ENCODE peak calls at places on chromosomes 1 and 21, in four cellular contexts. H is hepatocyte, K is gastrocnemius medialis, E is heart left ventricle. M is an unnamed sample.

GRCh38 chr1:156176610-156177210 is 17.2 kb upstream of the SLC25A44 start:
- DNase-seq in H (no peak), K (no peak), E (no peak), M (no peak)

GRCh38 chr1:236728752-236729151 is 42.5 kb downstream of the ACTN2 start:
- DNase-seq in H (no peak), K (no peak), E (no peak), M (no peak)

GRCh38 chr1:202106340-202107284 is 16.1 kb upstream of the GPR37L1 start:
- DNase-seq in H (peak), K (no peak), E (no peak), M (no peak)

GRCh38 chr1:235714205-235714897 is 64.8 kb upstream of the GNG4 start:
- DNase-seq in H (no peak), K (no peak), E (no peak), M (no peak)

GRCh38 chr1:208239518-208240381 is 4.4 kb downstream of the PLXNA2 start:
- DNase-seq in H (peak), K (no peak), E (no peak), M (no peak)

GRCh38 chr1:162110910-162111309 is 41.4 kb downstream of the NOS1AP start:
- DNase-seq in H (no peak), K (no peak), E (no peak), M (no peak)

GRCh38 chr1:174883361-174883760 is 116.4 kb upstream of the CACYBP start:
- DNase-seq in H (peak), K (no peak), E (no peak), M (peak)

GRCh38 chr21:38766987-38767722 is 38.6 kb upstream of the ETS2 start:
- DNase-seq in H (no peak), K (no peak), E (no peak), M (no peak)

GRCh38 chr1:154019940-154020339 is 29.4 kb downstream of the RPS27 start:
- DNase-seq in H (no peak), K (no peak), E (no peak), M (no peak)

GRCh38 chr1:174165471-174166137 is 6.3 kb downstream of the RABGAP1L start:
- DNase-seq in H (no peak), K (peak), E (no peak), M (no peak)

GRCh38 chr21:46000182-46000730 is 18.7 kb downstream of the COL6A1 start:
- DNase-seq in H (no peak), K (no peak), E (no peak), M (no peak)

DNA sequence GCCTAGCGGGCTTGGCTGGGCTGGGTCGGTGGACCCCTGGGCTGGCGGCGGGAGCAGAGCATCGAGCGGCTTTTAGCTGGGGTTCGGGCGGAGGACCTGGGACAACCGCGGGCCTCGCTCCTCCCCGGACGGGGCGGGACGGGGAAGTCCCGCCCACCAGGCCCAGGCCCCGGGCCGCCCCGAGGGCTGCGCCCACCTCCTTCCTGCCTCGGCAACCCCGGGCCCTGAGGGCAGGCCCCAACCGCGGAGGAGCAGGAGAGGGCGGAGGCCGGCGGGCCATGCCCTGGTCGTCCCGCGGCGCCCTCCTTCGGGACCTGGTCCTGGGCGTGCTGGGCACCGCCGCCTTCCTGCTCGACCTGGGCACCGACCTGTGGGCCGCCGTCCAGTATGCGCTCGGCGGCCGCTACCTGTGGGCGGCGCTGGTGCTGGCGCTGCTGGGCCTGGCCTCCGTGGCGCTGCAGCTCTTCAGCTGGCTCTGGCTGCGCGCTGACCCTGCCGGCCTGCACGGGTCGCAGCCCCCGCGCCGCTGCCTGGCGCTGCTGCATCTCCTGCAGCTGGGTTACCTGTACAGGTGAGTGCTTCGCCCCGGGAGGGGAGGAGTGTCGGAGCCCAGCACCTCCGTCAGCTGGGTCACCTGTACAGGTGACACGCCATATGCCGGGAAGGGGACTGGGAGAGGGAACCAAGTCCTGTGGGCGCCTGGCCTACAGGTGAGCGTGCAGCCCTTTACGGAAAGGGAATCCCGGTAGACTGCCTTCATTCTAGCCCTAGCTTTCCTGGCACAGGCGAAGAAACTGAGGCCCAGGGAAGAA is at the start of gene XKR8:
- DNase-seq in H (peak), K (peak), E (peak), M (no peak)
- H3K4me3 ChIP-seq in H (peak), K (peak), E (peak), M (peak)

GRCh38 chr1:248703674-248704073 is 1.1 kb upstream of the OR14I1 start:
- DNase-seq in H (no peak), K (no peak), E (no peak), M (no peak)
- TF ChIP-seq CTCF in H (no peak), K (no peak), E (peak), M (no peak)

GRCh38 chr21:32887026-32887425 is 115.5 kb upstream of the PAXBP1 start:
- DNase-seq in H (no peak), K (no peak), E (no peak), M (no peak)
- H3K4me3 ChIP-seq in H (no peak), K (no peak), E (no peak), M (no peak)

DNA sequence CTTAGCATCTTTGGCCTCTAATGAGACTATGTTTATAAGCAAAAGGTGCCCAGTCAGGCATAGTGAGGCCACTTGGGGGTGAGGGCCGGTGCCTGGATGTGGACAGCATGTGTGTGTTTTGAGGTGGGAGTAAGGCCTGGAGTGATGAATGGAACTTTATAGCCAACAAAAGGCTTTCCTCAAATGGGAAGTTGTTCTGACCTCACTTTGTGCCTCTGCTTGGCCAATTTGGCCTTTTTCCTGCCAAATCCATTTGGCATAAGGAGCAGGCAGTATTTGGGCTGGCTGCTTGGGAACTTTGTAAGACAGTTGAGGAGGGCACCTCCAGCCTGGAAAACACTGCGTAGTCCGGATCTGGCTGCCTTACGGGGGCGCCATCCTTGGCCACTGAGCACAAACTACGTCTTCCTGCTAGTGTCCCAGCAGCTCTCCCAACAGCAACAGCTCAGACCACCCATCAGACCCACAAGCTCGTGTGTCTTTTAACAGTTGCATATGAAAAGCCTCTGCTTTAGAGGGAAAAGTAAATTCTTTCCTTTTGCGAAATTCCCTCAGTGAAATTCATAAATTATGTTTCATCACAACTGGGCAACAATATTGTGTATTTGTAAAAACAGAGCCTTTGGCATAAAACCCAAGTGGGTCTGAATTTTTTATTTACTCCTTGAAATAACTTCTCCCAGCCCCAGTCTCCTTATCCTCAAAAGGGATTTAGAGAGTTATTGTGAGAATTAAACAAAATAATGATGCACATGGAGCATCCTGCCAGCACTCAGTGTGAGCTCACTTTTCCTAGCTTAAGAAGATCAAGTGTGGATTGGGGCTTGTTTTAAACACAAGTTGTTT is 322.9 kb downstream of the DISC1 start:
- DNase-seq in H (peak), K (peak), E (no peak), M (no peak)
- TF ChIP-seq CTCF in H (peak), K (no peak), E (no peak), M (no peak)

GRCh38 chr1:34792424-34792823 is 375 bp upstream of the GJA4 start:
- DNase-seq in H (no peak), K (no peak), E (no peak), M (no peak)
- H3K4me3 ChIP-seq in H (no peak), K (peak), E (peak), M (no peak)

GRCh38 chr1:36576677-36577076 is 94.0 kb upstream of the CSF3R start:
- DNase-seq in H (no peak), K (no peak), E (no peak), M (no peak)
- TF ChIP-seq CTCF in H (no peak), K (no peak), E (no peak), M (no peak)

GRCh38 chr1:95257758-95258157 is 23.7 kb downstream of the RWDD3 start:
- DNase-seq in H (peak), K (no peak), E (no peak), M (no peak)
- H3K4me3 ChIP-seq in H (no peak), K (no peak), E (no peak), M (no peak)

GRCh38 chr1:8903410-8903809 is 24.9 kb upstream of the ENO1 start:
- DNase-seq in H (no peak), K (no peak), E (no peak), M (no peak)
- TF ChIP-seq CTCF in H (no peak), K (no peak), E (no peak), M (no peak)

M was measured in AG09309.